ENCODE peak calls at places on chromosomes 7 and 10, in seven cellular contexts. L is fibroblast of lung, W is breast epithelium, E is GM10248, J is Kasumi-1, I is substantia nigra, X is A549. C is an unnamed sample.

GRCh38 chr7:98930921-98931320 is 52.6 kb downstream of the TRRAP start:
- DNase-seq in E (peak), L (no peak), W (no peak), J (no peak), I (no peak), X (no peak), C (no peak)

GRCh38 chr10:131211146-131211545 is 100.4 kb downstream of the TCERG1L start:
- DNase-seq in J (no peak), I (no peak), E (no peak), W (no peak), L (no peak), X (no peak), C (no peak)

GRCh38 chr10:43229208-43230061 is 37.4 kb downstream of the RASGEF1A start:
- DNase-seq in I (no peak), J (no peak), L (no peak), W (peak), E (no peak), X (peak), C (no peak)

GRCh38 chr7:101919363-101920115 is 102.1 kb downstream of the CUX1 start:
- DNase-seq in W (no peak), J (no peak), I (no peak), X (no peak), E (no peak), L (no peak), C (no peak)

GRCh38 chr7:44980393-44981034 is 1.7 kb upstream of the MYO1G start:
- DNase-seq in E (peak), I (no peak), X (no peak), J (peak), W (no peak), L (peak), C (peak)

GRCh38 chr7:83547526-83547925 is 101.4 kb downstream of the SEMA3E start:
- DNase-seq in J (no peak), I (no peak), E (no peak), X (peak), W (no peak), L (peak), C (no peak)

GRCh38 chr10:73614711-73615110 is 23.6 kb upstream of the USP54 start:
- DNase-seq in L (no peak), I (no peak), W (no peak), J (no peak), E (no peak), X (no peak), C (no peak)

GRCh38 chr10:78862328-78862640 is 206.5 kb upstream of the ZMIZ1 start:
- DNase-seq in J (no peak), I (no peak), W (no peak), L (no peak), X (no peak), E (no peak), C (no peak)

GRCh38 chr7:130292682-130293257 is at the start of gene CPA4:
- DNase-seq in I (no peak), J (no peak), L (peak), W (no peak), X (peak), E (no peak), C (peak)

GRCh38 chr7:99729501-99730261 is 5.3 kb downstream of the CYP3A7 start:
- DNase-seq in L (no peak), X (peak), I (no peak), J (no peak), W (no peak), E (no peak), C (no peak)

GRCh38 chr7:1312098-1313070 is 79.7 kb downstream of the UNCX start:
- DNase-seq in X (peak), W (no peak), J (no peak), E (no peak), L (no peak), I (no peak), C (no peak)

GRCh38 chr7:99455874-99456273 is 10.1 kb downstream of the ATP5MF start:
- DNase-seq in E (no peak), L (no peak), J (no peak), X (no peak), I (no peak), W (no peak), C (no peak)

GRCh38 chr7:50197547-50197946 is 104.5 kb upstream of the ZPBP start:
- DNase-seq in W (no peak), J (no peak), L (no peak), E (peak), X (no peak), I (no peak), C (no peak)

GRCh38 chr10:77185696-77186095 is 451.9 kb downstream of the KCNMA1 start:
- DNase-seq in W (no peak), I (no peak), L (no peak), E (no peak), J (no peak), X (no peak), C (no peak)

C was measured in thoracic aorta.